ENCODE peak calls at places on chromosomes 2 and 18, in eight cellular contexts. L is fibroblast of lung, Z is cardiac muscle cell, B is psoas muscle, U is endodermal cell, V is prostate gland, S is right atrium auricular region, G is tibial nerve. N is an unnamed sample.

GRCh38 chr2:11914455-11914854 is 168.0 kb downstream of the LPIN1 start:
- DNase-seq in L (peak; percentile 21), Z (peak; percentile 24), B (peak; percentile 76), U (no peak), V (no peak), S (no peak), G (no peak), N (no peak)

GRCh38 chr2:215951558-215951957 is 61.8 kb downstream of the MREG start:
- DNase-seq in L (no peak), Z (no peak), B (no peak), U (peak; percentile 50), V (no peak), S (no peak), G (no peak), N (no peak)

GRCh38 chr18:76455015-76455676 is 39.9 kb downstream of the ZNF516 start:
- DNase-seq in L (peak; percentile 24), Z (no peak), B (no peak), U (peak; percentile 46), V (no peak), S (no peak), G (no peak), N (no peak)

GRCh38 chr2:54402350-54402749 is 53.8 kb upstream of the SPTBN1 start:
- DNase-seq in L (peak; percentile 95), Z (peak; percentile 90), B (peak; percentile 64), U (peak; percentile 75), V (no peak), S (peak; percentile 77), G (peak; percentile 26), N (peak; percentile 26)

GRCh38 chr2:27545348-27546141 is 37.3 kb upstream of the ZNF512 start:
- DNase-seq in L (peak; percentile 4), Z (peak; percentile 13), B (no peak), U (no peak), V (no peak), S (no peak), G (no peak), N (no peak)

GRCh38 chr2:156329031-156329921 is 3.2 kb downstream of the NR4A2 start:
- DNase-seq in L (no peak), Z (no peak), B (peak; percentile 51), U (no peak), V (no peak), S (no peak), G (no peak), N (no peak)

GRCh38 chr2:8546319-8547283 is 135.3 kb upstream of the ID2 start:
- DNase-seq in L (no peak), Z (peak; percentile 24), B (peak; percentile 22), U (peak; percentile 30), V (no peak), S (no peak), G (no peak), N (no peak)

GRCh38 chr18:10230072-10230471 is 224.4 kb upstream of the APCDD1 start:
- DNase-seq in L (peak; percentile 88), Z (peak; percentile 89), B (no peak), U (peak; percentile 70), V (no peak), S (no peak), G (no peak), N (peak; percentile 4)

GRCh38 chr2:202115385-202116060 is 42.5 kb downstream of the KIAA2012 start:
- DNase-seq in L (peak; percentile 82), Z (peak; percentile 65), B (no peak), U (no peak), V (no peak), S (no peak), G (no peak), N (peak; percentile 65)

GRCh38 chr2:234399451-234400246 is 97.2 kb downstream of the ARL4C start:
- DNase-seq in L (no peak), Z (no peak), B (no peak), U (no peak), V (no peak), S (no peak), G (no peak), N (no peak)

GRCh38 chr2:23536326-23536725 is 151.3 kb downstream of the KLHL29 start:
- DNase-seq in L (no peak), Z (no peak), B (no peak), U (no peak), V (no peak), S (no peak), G (no peak), N (no peak)

GRCh38 chr2:188853307-188853706 is 120.9 kb upstream of the COL3A1 start:
- DNase-seq in L (peak; percentile 97), Z (peak; percentile 93), B (no peak), U (no peak), V (no peak), S (no peak), G (no peak), N (peak; percentile 89)

GRCh38 chr2:149483004-149483605 is 104.5 kb downstream of the MMADHC start:
- DNase-seq in L (no peak), Z (peak; percentile 65), B (no peak), U (no peak), V (no peak), S (no peak), G (no peak), N (no peak)

GRCh38 chr18:33802955-33803354 is 224.9 kb downstream of the ASXL3 start:
- DNase-seq in L (no peak), Z (no peak), B (no peak), U (no peak), V (peak; percentile 76), S (no peak), G (no peak), N (no peak)

GRCh38 chr2:198347349-198347748 is 543.0 kb downstream of the PLCL1 start:
- DNase-seq in L (peak; percentile 1), Z (peak; percentile 9), B (no peak), U (no peak), V (no peak), S (no peak), G (no peak), N (no peak)

GRCh38 chr18:7676253-7676873 is 109.2 kb downstream of the PTPRM start:
- DNase-seq in L (peak; percentile 5), Z (no peak), B (no peak), U (no peak), V (no peak), S (no peak), G (no peak), N (no peak)

GRCh38 chr18:27709344-27709743 is 467.6 kb downstream of the CDH2 start:
- DNase-seq in L (no peak), Z (no peak), B (no peak), U (no peak), V (no peak), S (no peak), G (no peak), N (no peak)
- TF ChIP-seq CTCF in L (no peak), Z (no peak), B (no peak), U (no peak), V (no peak), S (no peak), G (no peak), N (no peak)

GRCh38 chr2:74499940-74500577 is 656 bp upstream of the LBX2 start:
- DNase-seq in L (no peak), Z (no peak), B (no peak), U (peak; percentile 50), V (no peak), S (no peak), G (no peak), N (no peak)

GRCh38 chr2:74499269-74499939 is at the start of gene LBX2:
- DNase-seq in L (no peak), Z (peak; percentile 32), B (no peak), U (peak; percentile 84), V (no peak), S (no peak), G (no peak), N (no peak)

GRCh38 chr2:74496997-74497776 is 2.2 kb downstream of the LBX2 start:
- DNase-seq in L (no peak), Z (no peak), B (no peak), U (no peak), V (no peak), S (no peak), G (no peak), N (no peak)

GRCh38 chr2:74498500-74499268 is 719 bp downstream of the LBX2 start:
- DNase-seq in L (no peak), Z (no peak), B (no peak), U (no peak), V (no peak), S (no peak), G (no peak), N (no peak)

DNA sequence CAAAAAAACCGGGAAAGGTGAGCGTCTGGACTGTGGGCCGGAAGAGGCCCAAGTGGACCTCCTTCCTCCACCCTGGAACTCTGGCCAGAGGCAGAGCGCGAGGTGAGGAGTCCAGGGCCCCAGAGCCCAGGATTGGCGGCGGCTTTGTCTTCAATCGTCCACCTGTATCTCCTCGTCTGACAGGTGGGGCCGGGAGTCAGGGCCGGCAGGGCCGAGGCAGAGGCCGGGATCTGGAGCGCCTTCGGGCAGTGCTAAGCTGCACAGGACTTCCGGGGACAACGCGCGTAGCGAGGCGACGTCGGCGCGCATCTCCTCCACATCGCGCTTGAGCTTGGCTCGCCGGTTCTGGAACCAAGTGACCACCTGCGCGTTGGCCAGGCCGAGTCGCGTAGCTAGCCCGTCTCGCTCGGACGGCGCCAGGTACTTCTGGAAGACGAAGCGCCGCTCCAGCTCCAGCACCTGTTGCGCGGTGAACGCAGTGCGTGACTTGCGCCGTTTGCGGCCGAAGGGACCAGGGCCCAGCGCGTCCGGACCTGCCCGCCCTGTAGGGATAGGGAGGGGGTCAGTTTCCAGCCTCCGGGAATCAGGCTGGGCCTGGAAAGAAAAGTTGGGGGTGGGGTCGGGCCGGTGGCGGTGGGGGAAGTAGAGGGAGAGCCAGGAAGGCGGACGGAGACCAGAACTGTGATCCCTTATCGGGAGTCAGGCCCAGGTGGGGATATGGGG is 1.5 kb downstream of the LBX2 start:
- DNase-seq in L (no peak), Z (no peak), B (no peak), U (peak; percentile 85), V (no peak), S (no peak), G (no peak), N (no peak)
- H3K27ac ChIP-seq in L (no peak overlapping the region), Z (no peak overlapping the region), B (no peak overlapping the region), U (no peak overlapping the region), V (no peak overlapping the region), S (no peak overlapping the region), G (no peak overlapping the region), N (no peak overlapping the region)

DNA sequence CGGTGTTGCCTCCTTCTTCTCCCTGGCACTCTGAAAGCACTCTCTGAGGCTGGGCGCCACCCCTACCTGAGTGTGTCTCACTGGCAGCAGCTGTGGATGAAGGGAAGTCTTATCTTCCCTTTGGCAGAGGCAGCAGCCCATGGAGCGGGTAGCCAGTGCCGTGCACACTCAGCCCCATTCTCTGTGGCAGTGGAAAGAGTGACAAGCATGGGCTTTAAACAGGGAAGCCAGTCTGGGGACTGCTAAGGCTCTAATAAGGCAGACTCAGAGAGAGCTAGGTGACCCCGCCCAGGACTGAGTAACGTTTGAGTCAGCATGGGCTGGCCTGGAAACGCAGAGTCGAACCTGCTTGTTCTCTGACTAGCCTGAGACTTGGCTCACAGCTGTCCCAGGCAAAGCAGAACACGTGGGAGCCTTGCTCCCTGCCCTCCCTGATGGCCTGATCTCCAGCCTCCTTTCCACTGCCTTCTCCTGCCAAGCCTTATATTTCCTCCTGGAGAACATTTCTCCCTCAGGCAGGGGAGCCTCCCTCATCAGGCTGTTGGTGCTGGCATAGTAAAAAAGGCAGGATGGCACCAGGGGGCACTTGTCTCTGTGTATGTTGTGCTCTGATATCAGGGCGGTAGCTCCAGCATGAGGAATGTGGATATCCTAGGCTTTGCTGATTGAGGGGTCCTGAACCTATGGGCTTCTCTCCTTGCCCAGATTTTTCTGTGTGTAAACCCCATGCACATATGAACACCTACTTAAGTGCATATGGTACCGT is 93.9 kb upstream of the LGALSL start:
- DNase-seq in L (peak; percentile 95), Z (peak; percentile 91), B (peak; percentile 83), U (peak; percentile 78), V (peak; percentile 78), S (peak; percentile 93), G (peak; percentile 55), N (peak; percentile 63)
- TF ChIP-seq CTCF in L (no peak), Z (no peak), B (no peak), U (no peak), V (no peak), S (no peak), G (no peak), N (no peak)

GRCh38 chr2:98664323-98664722 is 55.9 kb downstream of the UNC50 start:
- DNase-seq in L (peak; percentile 3), Z (no peak), B (no peak), U (no peak), V (no peak), S (no peak), G (no peak), N (no peak)
- H3K27ac ChIP-seq in L (no peak overlapping the region), Z (no peak overlapping the region), B (no peak overlapping the region), U (no peak overlapping the region), V (no peak overlapping the region), S (no peak overlapping the region), G (no peak overlapping the region), N (no peak overlapping the region)

N was measured in AG04450.